ENCODE peak calls at places on chromosomes 7 and 10, in seven cellular contexts. L is adrenal gland, T is HepG2, M is fibroblast of lung, S is pancreas, E is iPS DF 6.9, F is astrocyte. A is an unnamed sample.

GRCh38 chr10:129033790-129034272 is 433.2 kb upstream of the MGMT start:
- DNase-seq in T (no peak), S (no peak), E (no peak), M (no peak), F (no peak), L (no peak), A (no peak)

GRCh38 chr10:113452146-113452545 is 100.7 kb upstream of the HABP2 start:
- DNase-seq in T (no peak), M (no peak), E (no peak), L (no peak), S (no peak), F (no peak), A (no peak)

GRCh38 chr7:44281811-44282600 is 43.4 kb downstream of the CAMK2B start:
- DNase-seq in M (no peak), L (peak; percentile 54), F (no peak), T (no peak), E (no peak), S (peak; percentile 49), A (no peak)

GRCh38 chr7:55133630-55134392 is 115.0 kb downstream of the EGFR start:
- DNase-seq in S (no peak), T (peak; percentile 73), F (peak; percentile 99), E (no peak), M (peak; percentile 99), L (peak; percentile 79), A (no peak)

GRCh38 chr10:73653701-73654100 is 2.1 kb downstream of the SYNPO2L start:
- DNase-seq in S (no peak), L (no peak), E (no peak), M (no peak), F (no peak), T (peak; percentile 61), A (no peak)

GRCh38 chr10:124319926-124320391 is 98.8 kb downstream of the OAT start:
- DNase-seq in E (no peak), S (no peak), M (no peak), L (peak; percentile 45), F (no peak), T (peak; percentile 35), A (no peak)

GRCh38 chr7:15557186-15557585 is 4.6 kb downstream of the AGMO start:
- DNase-seq in S (no peak), T (no peak), M (no peak), F (no peak), L (no peak), E (no peak), A (no peak)

GRCh38 chr7:2715341-2716231 is 27.6 kb downstream of the AMZ1 start:
- DNase-seq in M (no peak), S (peak; percentile 20), L (no peak), T (no peak), F (no peak), E (no peak), A (no peak)

GRCh38 chr7:15288746-15289145 is 273.1 kb downstream of the AGMO start:
- DNase-seq in E (no peak), S (no peak), L (no peak), F (no peak), T (no peak), M (peak; percentile 8), A (no peak)

GRCh38 chr10:130470973-130471372 is 334.8 kb downstream of the GLRX3 start:
- DNase-seq in M (no peak), E (no peak), S (no peak), F (no peak), L (no peak), T (no peak), A (no peak)

GRCh38 chr10:85643171-85643838 is 723.3 kb downstream of the GRID1 start:
- DNase-seq in S (no peak), T (no peak), M (no peak), E (no peak), F (no peak), L (no peak), A (no peak)

GRCh38 chr7:252216-252965 is 37.6 kb upstream of the FOXL3 start:
- DNase-seq in M (no peak), E (no peak), F (no peak), T (no peak), S (peak; percentile 44), L (no peak), A (no peak)

GRCh38 chr10:27663611-27664010 is 82.0 kb downstream of the MKX start:
- DNase-seq in M (no peak), F (no peak), E (no peak), L (no peak), S (no peak), T (no peak), A (no peak)

GRCh38 chr7:318476-319266 is 28.7 kb downstream of the FOXL3 start:
- DNase-seq in S (no peak), L (no peak), M (no peak), E (no peak), T (peak; percentile 88), F (no peak), A (no peak)

GRCh38 chr7:5284304-5285281 is 1.9 kb downstream of the SLC29A4 start:
- DNase-seq in L (peak; percentile 83), M (no peak), S (peak; percentile 91), T (peak; percentile 87), F (no peak), E (no peak), A (no peak)

GRCh38 chr7:886626-887487 is 10.5 kb downstream of the GET4 start:
- DNase-seq in S (peak; percentile 74), T (no peak), M (no peak), L (no peak), F (no peak), E (no peak), A (no peak)

DNA sequence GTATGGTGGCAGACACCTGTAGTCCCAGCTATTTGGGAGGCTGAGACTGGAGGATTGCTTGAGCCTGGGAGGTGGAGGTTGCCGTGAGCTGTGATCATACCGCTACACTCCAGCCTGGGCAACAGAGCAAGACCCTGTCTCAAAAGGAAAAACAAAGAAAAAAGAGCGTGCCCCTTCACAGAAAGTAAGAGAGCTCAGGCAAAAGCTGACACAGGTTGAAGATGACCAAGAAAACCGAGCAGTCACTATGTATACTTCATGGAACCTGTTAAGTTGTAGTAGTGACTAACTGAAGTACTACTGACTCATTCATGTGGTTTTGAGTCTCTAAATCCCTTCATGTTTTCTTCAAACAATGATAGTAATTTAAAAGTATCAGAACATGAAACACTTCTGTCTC is 1.2 kb upstream of the PRRT4 start:
- DNase-seq in E (no peak), L (no peak), S (no peak), M (peak; percentile 70), T (no peak), F (peak; percentile 66), A (no peak)
- H3K4me3 ChIP-seq in E (no peak overlapping the region), L (no peak overlapping the region), S (no peak overlapping the region), M (no peak overlapping the region), T (no peak overlapping the region), F (no peak overlapping the region), A (no peak overlapping the region)

GRCh38 chr10:88494537-88494936 is 88.6 kb downstream of the RNLS start:
- DNase-seq in S (no peak), M (no peak), T (no peak), F (no peak), L (no peak), E (no peak), A (no peak)
- H3K27ac ChIP-seq in S (no peak overlapping the region), M (no peak overlapping the region), T (no peak overlapping the region), F (no peak overlapping the region), L (no peak overlapping the region), E (no peak overlapping the region), A (no peak overlapping the region)

GRCh38 chr10:79096514-79096913 is 27.7 kb downstream of the ZMIZ1 start:
- DNase-seq in L (no peak), E (no peak), M (no peak), F (no peak), T (no peak), S (no peak), A (no peak)

GRCh38 chr10:79099898-79100448 is 31.2 kb downstream of the ZMIZ1 start:
- DNase-seq in F (no peak), T (no peak), E (no peak), L (no peak), S (no peak), M (no peak), A (no peak)

GRCh38 chr10:79098596-79099015 is 29.8 kb downstream of the ZMIZ1 start:
- DNase-seq in L (no peak), T (no peak), E (no peak), F (peak; percentile 79), M (peak; percentile 88), S (peak; percentile 41), A (no peak)

GRCh38 chr10:79097021-79097695 is 28.4 kb downstream of the ZMIZ1 start:
- DNase-seq in T (no peak), E (no peak), L (no peak), S (peak; percentile 58), M (peak; percentile 50), F (peak; percentile 44), A (no peak)

DNA sequence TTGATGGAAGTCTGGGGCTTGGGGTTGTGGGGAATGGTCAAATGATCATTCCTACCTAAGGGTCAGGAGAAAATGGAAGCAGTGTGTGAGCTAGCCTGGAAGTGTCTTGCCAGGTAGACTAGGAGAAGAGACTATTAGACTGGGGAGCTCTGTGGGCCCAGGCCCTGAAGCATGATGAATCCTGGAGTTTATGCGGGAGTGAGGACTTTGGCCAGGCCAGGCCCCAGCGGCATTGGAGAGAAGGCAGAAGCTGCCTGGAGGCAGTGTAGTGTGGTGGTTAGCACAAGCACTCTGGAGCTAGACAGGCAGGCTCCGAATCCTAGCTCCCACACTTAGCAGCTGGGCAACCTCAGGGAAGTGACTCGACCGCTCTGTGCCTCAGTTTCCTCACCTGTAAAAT is 29.3 kb downstream of the ZMIZ1 start:
- DNase-seq in L (no peak), S (peak; percentile 46), T (no peak), E (no peak), M (no peak), F (no peak), A (no peak)
- H3K4me1 ChIP-seq in L (peaks cover 44% of the 10 kb centered on the region), S (peaks cover 54% of the 10 kb centered on the region), T (peaks cover 91% of the 10 kb centered on the region), E (peaks cover 13% of the 10 kb centered on the region), M (peaks cover 53% of the 10 kb centered on the region), F (peaks cover 65% of the 10 kb centered on the region), A (peaks cover 22% of the 10 kb centered on the region)

DNA sequence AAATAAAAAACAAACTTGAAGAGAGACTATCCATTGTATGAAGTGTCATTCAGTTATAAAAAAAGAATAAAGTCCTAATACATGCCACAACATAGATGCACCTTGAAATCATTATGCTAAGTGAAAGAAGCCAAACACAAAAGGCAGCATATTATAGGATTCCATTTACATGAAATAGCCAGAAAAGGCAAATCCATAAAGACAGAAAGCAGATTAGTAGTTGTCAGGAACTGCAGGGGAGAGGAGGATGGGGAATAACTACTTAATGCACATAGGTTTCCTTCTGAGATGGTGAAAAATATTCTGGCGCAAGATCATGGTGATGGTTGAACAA is 6.6 kb upstream of the PON1 start:
- DNase-seq in E (no peak), F (no peak), S (no peak), L (no peak), M (no peak), T (no peak), A (no peak)
- H3K4me3 ChIP-seq in E (no peak overlapping the region), F (no peak overlapping the region), S (peak overlapping the region; percentile 18), L (peak overlapping the region; percentile 54), M (peak overlapping the region; percentile 36), T (no peak overlapping the region), A (peak overlapping the region; percentile 31)

GRCh38 chr10:63561421-63561820 is 40.2 kb downstream of the REEP3 start:
- DNase-seq in S (no peak), T (no peak), E (no peak), F (no peak), L (no peak), M (no peak), A (no peak)
- H3K27ac ChIP-seq in S (no peak overlapping the region), T (no peak overlapping the region), E (no peak overlapping the region), F (no peak overlapping the region), L (no peak overlapping the region), M (no peak overlapping the region), A (no peak overlapping the region)

GRCh38 chr10:69465457-69466157 is 14.3 kb downstream of the TSPAN15 start:
- DNase-seq in E (no peak), L (no peak), S (no peak), F (no peak), T (no peak), M (no peak), A (peak; percentile 15)
- H3K4me1 ChIP-seq in E (peaks cover 3% of the 10 kb centered on the region), L (peaks cover 5% of the 10 kb centered on the region), S (no peaks in the 10 kb centered on the region), F (no peaks in the 10 kb centered on the region), T (peaks cover 10% of the 10 kb centered on the region), M (no peaks in the 10 kb centered on the region), A (peaks cover 10% of the 10 kb centered on the region)